ENCODE peak calls at places on chromosomes 2 and 18, in nine cellular contexts. One of them, this sample, is unnamed.

GRCh38 chr2:30527411-30527810 is 80.4 kb downstream of the LCLAT1 start:
- DNase-seq in HEK293T: no peak
- DNase-seq in prostate gland: no peak
- DNase-seq in NCI-H1930: no peak
- DNase-seq in right cardiac atrium: no peak
- DNase-seq in activated T-cell treated with anti-CD3 and anti-CD28 coated beads for 4 hours: no peak
- DNase-seq in T47D: no peak
- DNase-seq in fibroblast of mammary gland: peak; percentile 32
- DNase-seq in T-cell: no peak
- DNase-seq in this sample: no peak

GRCh38 chr2:173990970-173991819 is 26.0 kb upstream of the SP3 start:
- DNase-seq in NCI-H1930: no peak
- DNase-seq in right cardiac atrium: peak; percentile 87
- DNase-seq in T-cell: no peak
- DNase-seq in activated T-cell treated with anti-CD3 and anti-CD28 coated beads for 4 hours: no peak
- DNase-seq in fibroblast of mammary gland: peak; percentile 88
- DNase-seq in HEK293T: no peak
- DNase-seq in T47D: no peak
- DNase-seq in prostate gland: peak; percentile 56
- DNase-seq in this sample: peak; percentile 60

GRCh38 chr2:20657522-20658235 is 6.8 kb upstream of the HS1BP3 start:
- DNase-seq in right cardiac atrium: no peak
- DNase-seq in T47D: no peak
- DNase-seq in activated T-cell treated with anti-CD3 and anti-CD28 coated beads for 4 hours: no peak
- DNase-seq in fibroblast of mammary gland: no peak
- DNase-seq in HEK293T: no peak
- DNase-seq in T-cell: no peak
- DNase-seq in NCI-H1930: no peak
- DNase-seq in prostate gland: no peak
- DNase-seq in this sample: no peak

GRCh38 chr2:226478121-226478809 is 321.4 kb downstream of the IRS1 start:
- DNase-seq in T47D: peak; percentile 59
- DNase-seq in right cardiac atrium: peak; percentile 64
- DNase-seq in prostate gland: no peak
- DNase-seq in activated T-cell treated with anti-CD3 and anti-CD28 coated beads for 4 hours: no peak
- DNase-seq in fibroblast of mammary gland: peak; percentile 96
- DNase-seq in NCI-H1930: no peak
- DNase-seq in HEK293T: no peak
- DNase-seq in T-cell: no peak
- DNase-seq in this sample: peak; percentile 22

GRCh38 chr2:233848276-233848675 is 6.1 kb downstream of the HJURP start:
- DNase-seq in fibroblast of mammary gland: no peak
- DNase-seq in activated T-cell treated with anti-CD3 and anti-CD28 coated beads for 4 hours: no peak
- DNase-seq in right cardiac atrium: no peak
- DNase-seq in HEK293T: no peak
- DNase-seq in T-cell: no peak
- DNase-seq in T47D: no peak
- DNase-seq in NCI-H1930: no peak
- DNase-seq in prostate gland: no peak
- DNase-seq in this sample: no peak

GRCh38 chr2:113762377-113763118 is 6.1 kb upstream of the SLC35F5 start:
- DNase-seq in activated T-cell treated with anti-CD3 and anti-CD28 coated beads for 4 hours: no peak
- DNase-seq in fibroblast of mammary gland: peak; percentile 88
- DNase-seq in HEK293T: no peak
- DNase-seq in T-cell: no peak
- DNase-seq in prostate gland: no peak
- DNase-seq in right cardiac atrium: no peak
- DNase-seq in NCI-H1930: no peak
- DNase-seq in T47D: no peak
- DNase-seq in this sample: no peak

GRCh38 chr18:28457784-28458183 is 280.9 kb upstream of the CDH2 start:
- DNase-seq in prostate gland: no peak
- DNase-seq in fibroblast of mammary gland: no peak
- DNase-seq in NCI-H1930: no peak
- DNase-seq in right cardiac atrium: no peak
- DNase-seq in HEK293T: no peak
- DNase-seq in activated T-cell treated with anti-CD3 and anti-CD28 coated beads for 4 hours: no peak
- DNase-seq in T47D: peak; percentile 50
- DNase-seq in T-cell: no peak
- DNase-seq in this sample: no peak

GRCh38 chr2:230541934-230542380 is 126.0 kb downstream of the SP100 start:
- DNase-seq in right cardiac atrium: no peak
- DNase-seq in activated T-cell treated with anti-CD3 and anti-CD28 coated beads for 4 hours: no peak
- DNase-seq in fibroblast of mammary gland: no peak
- DNase-seq in T47D: no peak
- DNase-seq in prostate gland: no peak
- DNase-seq in HEK293T: no peak
- DNase-seq in NCI-H1930: no peak
- DNase-seq in T-cell: no peak
- DNase-seq in this sample: no peak

GRCh38 chr2:13003500-13003899 is 286.8 kb downstream of the TRIB2 start:
- DNase-seq in activated T-cell treated with anti-CD3 and anti-CD28 coated beads for 4 hours: no peak
- DNase-seq in fibroblast of mammary gland: peak; percentile 21
- DNase-seq in right cardiac atrium: no peak
- DNase-seq in HEK293T: no peak
- DNase-seq in T-cell: no peak
- DNase-seq in T47D: no peak
- DNase-seq in prostate gland: no peak
- DNase-seq in NCI-H1930: no peak
- DNase-seq in this sample: no peak

GRCh38 chr2:2640818-2641217 is 309.7 kb upstream of the MYT1L start:
- DNase-seq in T47D: no peak
- DNase-seq in right cardiac atrium: no peak
- DNase-seq in NCI-H1930: no peak
- DNase-seq in HEK293T: no peak
- DNase-seq in fibroblast of mammary gland: no peak
- DNase-seq in T-cell: no peak
- DNase-seq in prostate gland: no peak
- DNase-seq in activated T-cell treated with anti-CD3 and anti-CD28 coated beads for 4 hours: no peak
- DNase-seq in this sample: no peak

This sample was measured in colonic mucosa.